ENCODE peak calls at places on chromosome 9, in seven cellular contexts. U, K, C, D, R, I and B are unnamed samples.

GRCh38 chr9:79807966-79808365 is 236.2 kb downstream of the TLE4 start:
- DNase-seq in D (no peak), K (no peak), U (no peak), I (no peak), R (no peak), C (no peak), B (no peak)

GRCh38 chr9:116112236-116112635 is 41.4 kb upstream of the PAPPA start:
- DNase-seq in I (peak; percentile 31), U (no peak), D (no peak), K (no peak), C (no peak), R (no peak), B (no peak)

GRCh38 chr9:91296354-91296753 is 65.4 kb downstream of the AUH start:
- DNase-seq in D (no peak), R (no peak), I (no peak), K (no peak), U (no peak), C (no peak), B (no peak)

GRCh38 chr9:573551-574410 is 267.7 kb upstream of the DMRT1 start:
- DNase-seq in I (no peak), R (no peak), U (no peak), D (no peak), C (no peak), K (no peak), B (no peak)

GRCh38 chr9:130825051-130825651 is 9.9 kb upstream of the ABL1 start:
- DNase-seq in U (no peak), K (no peak), D (no peak), R (no peak), I (peak; percentile 84), C (peak; percentile 43), B (no peak)

GRCh38 chr9:25677301-25678146 is 720 bp downstream of the TUSC1 start:
- DNase-seq in U (no peak), K (peak; percentile 89), R (no peak), D (peak; percentile 90), C (peak; percentile 93), I (peak; percentile 55), B (no peak)

GRCh38 chr9:75866273-75866871 is 24.1 kb upstream of the PCSK5 start:
- DNase-seq in C (peak; percentile 86), U (peak; percentile 55), K (no peak), I (peak; percentile 44), R (peak; percentile 48), D (peak; percentile 52), B (peak; percentile 18)

GRCh38 chr9:69178583-69179011 is 4.5 kb downstream of the TJP2 start:
- DNase-seq in D (no peak), C (no peak), K (no peak), R (peak; percentile 45), U (no peak), I (peak; percentile 49), B (peak; percentile 25)

GRCh38 chr9:94084314-94084713 is at the start of gene PTPDC1:
- DNase-seq in I (peak; percentile 89), D (no peak), K (no peak), U (no peak), R (peak; percentile 77), C (no peak), B (no peak)

GRCh38 chr9:92983984-92984589 is 36.8 kb downstream of the FGD3 start:
- DNase-seq in C (no peak), R (peak; percentile 48), I (peak; percentile 3), U (peak; percentile 46), K (no peak), D (no peak), B (no peak)

GRCh38 chr9:96663506-96664120 is 8.5 kb upstream of the PRXL2C start:
- DNase-seq in I (peak; percentile 45), C (no peak), U (no peak), K (no peak), R (no peak), D (no peak), B (no peak)

GRCh38 chr9:115913666-115914065 is 239.9 kb upstream of the PAPPA start:
- DNase-seq in K (no peak), D (no peak), I (peak; percentile 61), C (no peak), U (no peak), R (no peak), B (no peak)

GRCh38 chr9:129140397-129141065 is 29.3 kb downstream of the PTPA start:
- DNase-seq in C (peak; percentile 63), R (no peak), I (peak; percentile 45), U (peak; percentile 56), K (peak; percentile 85), D (peak; percentile 55), B (no peak)

GRCh38 chr9:131048332-131048731 is 39.4 kb downstream of the LAMC3 start:
- DNase-seq in R (no peak), U (no peak), C (no peak), D (no peak), I (no peak), K (no peak), B (no peak)

GRCh38 chr9:123225374-123225813 is 43.0 kb downstream of the STRBP start:
- DNase-seq in U (peak; percentile 14), R (peak; percentile 6), K (no peak), C (peak; percentile 62), D (peak; percentile 33), I (peak; percentile 90), B (peak; percentile 51)

GRCh38 chr9:116741742-116742141 is 54.6 kb downstream of the TRIM32 start:
- DNase-seq in I (no peak), U (no peak), C (no peak), D (no peak), R (no peak), K (no peak), B (no peak)

GRCh38 chr9:18142964-18143363 is 331.0 kb upstream of the ADAMTSL1 start:
- DNase-seq in C (peak; percentile 32), K (no peak), I (no peak), R (no peak), U (no peak), D (no peak), B (no peak)

GRCh38 chr9:125748511-125749099 is 1.4 kb downstream of the PBX3 start:
- DNase-seq in U (no peak), C (peak; percentile 23), D (no peak), K (peak; percentile 83), R (no peak), I (no peak), B (no peak)

GRCh38 chr9:37269221-37269620 is 148.8 kb downstream of the ZCCHC7 start:
- DNase-seq in I (no peak), D (no peak), K (no peak), U (no peak), R (no peak), C (no peak), B (no peak)

GRCh38 chr9:4973246-4973645 is 11.8 kb upstream of the JAK2 start:
- DNase-seq in C (no peak), D (no peak), U (no peak), K (no peak), R (no peak), I (peak; percentile 10), B (no peak)

GRCh38 chr9:124770359-124771020 is 621 bp downstream of the NR6A1 start:
- DNase-seq in C (peak; percentile 73), R (no peak), D (peak; percentile 46), I (no peak), U (peak; percentile 13), K (no peak), B (no peak)

GRCh38 chr9:81613002-81613750 is 76.2 kb downstream of the TLE1 start:
- DNase-seq in K (no peak), D (peak; percentile 47), U (no peak), I (peak; percentile 98), C (peak; percentile 24), R (no peak), B (no peak)

GRCh38 chr9:20618361-20618799 is 3.9 kb downstream of the MLLT3 start:
- DNase-seq in I (peak; percentile 77), K (no peak), R (no peak), C (peak; percentile 65), D (peak; percentile 45), U (no peak), B (no peak)

GRCh38 chr9:109320338-109320733 is 523 bp downstream of the EPB41L4B start:
- DNase-seq in U (no peak), R (no peak), K (no peak), D (peak; percentile 42), C (no peak), I (no peak), B (no peak)

GRCh38 chr9:112743216-112743835 is 7.2 kb upstream of the SNX30 start:
- DNase-seq in U (no peak), R (no peak), I (no peak), D (no peak), K (no peak), C (no peak), B (no peak)

GRCh38 chr9:20865357-20865756 is 166.1 kb downstream of the HACD4 start:
- DNase-seq in I (no peak), D (no peak), K (no peak), R (no peak), U (no peak), C (no peak), B (no peak)

GRCh38 chr9:129490583-129491485 is 130.1 kb downstream of the C9orf50 start:
- DNase-seq in K (no peak), C (peak; percentile 44), U (no peak), R (no peak), I (no peak), D (no peak), B (no peak)

GRCh38 chr9:137521405-137521985 is 28.7 kb downstream of the PNPLA7 start:
- DNase-seq in D (no peak), U (no peak), C (no peak), I (no peak), K (no peak), R (no peak), B (no peak)
- H3K4me1 ChIP-seq in D (peaks cover 4% of the 10 kb centered on the region), U (no peaks in the 10 kb centered on the region), C (no peaks in the 10 kb centered on the region), I (no peaks in the 10 kb centered on the region), K (peaks cover 7% of the 10 kb centered on the region), R (no peaks in the 10 kb centered on the region), B (no peaks in the 10 kb centered on the region)

GRCh38 chr9:134375430-134376385 is 49.5 kb downstream of the RXRA start:
- DNase-seq in R (no peak), I (no peak), U (no peak), K (no peak), D (no peak), C (no peak), B (no peak)
- H3K4me1 ChIP-seq in R (peaks cover 47% of the 10 kb centered on the region), I (peaks cover 33% of the 10 kb centered on the region), U (no peaks in the 10 kb centered on the region), K (peaks cover 100% of the 10 kb centered on the region), D (peaks cover 88% of the 10 kb centered on the region), C (peaks cover 79% of the 10 kb centered on the region), B (no peaks in the 10 kb centered on the region)

GRCh38 chr9:100091650-100092049 is 7.2 kb downstream of the ERP44 start:
- DNase-seq in R (no peak), C (no peak), D (no peak), U (no peak), K (no peak), I (no peak), B (no peak)
- H3K4me1 ChIP-seq in R (no peaks in the 10 kb centered on the region), C (peaks cover 5% of the 10 kb centered on the region), D (peaks cover 13% of the 10 kb centered on the region), U (peaks cover 9% of the 10 kb centered on the region), K (peaks cover 92% of the 10 kb centered on the region), I (peaks cover 5% of the 10 kb centered on the region), B (peaks cover 50% of the 10 kb centered on the region)

DNA sequence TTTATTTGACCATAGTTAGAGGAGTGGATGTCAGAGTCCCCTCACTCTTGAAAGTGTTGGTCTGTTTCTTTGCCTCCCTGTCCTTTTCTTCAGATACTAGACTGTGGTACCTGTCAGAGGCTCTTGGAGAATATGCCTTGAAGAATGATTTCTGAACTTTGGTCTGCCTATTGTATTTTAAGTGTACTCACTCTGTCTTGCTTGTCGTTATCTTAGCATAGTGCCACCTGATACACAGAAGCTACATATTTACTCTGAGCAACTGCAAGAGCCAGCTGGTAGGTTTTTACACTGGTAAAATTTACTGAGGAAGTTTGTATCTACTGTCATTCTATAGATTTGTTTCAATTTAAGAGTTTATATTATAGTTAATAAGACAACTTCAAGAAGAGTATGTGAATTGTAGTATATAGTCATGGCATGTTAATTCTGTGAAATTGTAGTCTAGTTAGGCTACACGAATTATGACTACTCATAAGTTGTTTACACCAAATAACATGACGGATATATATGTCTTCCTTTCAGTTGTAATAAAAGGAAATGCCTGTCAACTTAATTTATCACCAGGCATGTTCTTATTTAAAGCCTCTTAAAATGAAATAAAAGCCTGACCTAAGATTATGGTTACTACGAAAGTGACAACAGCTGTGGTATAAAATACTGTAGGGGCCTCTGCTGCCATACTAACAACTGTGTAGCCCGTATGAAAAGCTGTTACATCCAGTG is 201.7 kb downstream of the KDM4C start:
- DNase-seq in I (no peak), U (no peak), C (peak; percentile 12), K (no peak), D (no peak), R (no peak), B (no peak)
- H3K4me1 ChIP-seq in I (peaks cover 2% of the 10 kb centered on the region), U (no peaks in the 10 kb centered on the region), C (peaks cover 12% of the 10 kb centered on the region), K (peaks cover 13% of the 10 kb centered on the region), D (peaks cover 15% of the 10 kb centered on the region), R (peaks cover 10% of the 10 kb centered on the region), B (peaks cover 7% of the 10 kb centered on the region)